ENCODE peak calls at places on chromosomes 2 and 18, in seven cellular contexts. One of them, this sample, is unnamed.

GRCh38 chr2:22110244-22110651 is 986.5 kb downstream of the TDRD15 start:
- DNase-seq in endothelial cell: no peak
- DNase-seq in nephron progenitor cell: no peak
- DNase-seq in stomach: no peak
- DNase-seq in Calu3: no peak
- DNase-seq in left lung: no peak
- DNase-seq in mesothelial cell of epicardium: no peak
- DNase-seq in this sample: no peak

GRCh38 chr2:145235312-145235711 is 715.4 kb upstream of the ZEB2 start:
- DNase-seq in mesothelial cell of epicardium: no peak
- DNase-seq in left lung: no peak
- DNase-seq in nephron progenitor cell: no peak
- DNase-seq in endothelial cell: no peak
- DNase-seq in stomach: no peak
- DNase-seq in Calu3: no peak
- DNase-seq in this sample: no peak

GRCh38 chr2:226427538-226428307 is 371.9 kb downstream of the IRS1 start:
- DNase-seq in stomach: no peak
- DNase-seq in mesothelial cell of epicardium: no peak
- DNase-seq in endothelial cell: no peak
- DNase-seq in Calu3: peak
- DNase-seq in nephron progenitor cell: no peak
- DNase-seq in left lung: no peak
- DNase-seq in this sample: no peak

GRCh38 chr2:230068658-230069080 is at the start of gene SLC16A14:
- DNase-seq in left lung: no peak
- DNase-seq in Calu3: peak
- DNase-seq in stomach: no peak
- DNase-seq in endothelial cell: peak
- DNase-seq in mesothelial cell of epicardium: no peak
- DNase-seq in nephron progenitor cell: peak
- DNase-seq in this sample: no peak

GRCh38 chr2:241964133-241964532 is 94.6 kb downstream of the RTP5 start:
- DNase-seq in Calu3: no peak
- DNase-seq in mesothelial cell of epicardium: no peak
- DNase-seq in endothelial cell: no peak
- DNase-seq in left lung: no peak
- DNase-seq in stomach: no peak
- DNase-seq in nephron progenitor cell: no peak
- DNase-seq in this sample: no peak

GRCh38 chr2:43269706-43270105 is 43.3 kb upstream of the ZFP36L2 start:
- DNase-seq in left lung: peak
- DNase-seq in Calu3: no peak
- DNase-seq in stomach: peak
- DNase-seq in nephron progenitor cell: no peak
- DNase-seq in endothelial cell: no peak
- DNase-seq in mesothelial cell of epicardium: no peak
- DNase-seq in this sample: no peak

GRCh38 chr2:1803217-1804115 is 59.2 kb upstream of the PXDN start:
- DNase-seq in endothelial cell: no peak
- DNase-seq in Calu3: no peak
- DNase-seq in left lung: no peak
- DNase-seq in stomach: no peak
- DNase-seq in nephron progenitor cell: no peak
- DNase-seq in mesothelial cell of epicardium: no peak
- DNase-seq in this sample: no peak

GRCh38 chr2:75703617-75704016 is 7.1 kb downstream of the GCFC2 start:
- DNase-seq in stomach: no peak
- DNase-seq in left lung: no peak
- DNase-seq in endothelial cell: no peak
- DNase-seq in mesothelial cell of epicardium: no peak
- DNase-seq in nephron progenitor cell: no peak
- DNase-seq in Calu3: no peak
- DNase-seq in this sample: no peak

GRCh38 chr2:188022389-188022788 is 269.3 kb upstream of the GULP1 start:
- DNase-seq in mesothelial cell of epicardium: no peak
- DNase-seq in endothelial cell: no peak
- DNase-seq in left lung: no peak
- DNase-seq in stomach: no peak
- DNase-seq in nephron progenitor cell: no peak
- DNase-seq in Calu3: no peak
- DNase-seq in this sample: no peak

GRCh38 chr2:233072838-233073237 is 12.7 kb downstream of the INPP5D start:
- DNase-seq in mesothelial cell of epicardium: no peak
- DNase-seq in nephron progenitor cell: no peak
- DNase-seq in endothelial cell: no peak
- DNase-seq in Calu3: no peak
- DNase-seq in stomach: peak
- DNase-seq in left lung: no peak
- DNase-seq in this sample: no peak

GRCh38 chr2:181178823-181179412 is 198.5 kb downstream of the UBE2E3 start:
- DNase-seq in mesothelial cell of epicardium: no peak
- DNase-seq in endothelial cell: peak
- DNase-seq in Calu3: peak
- DNase-seq in nephron progenitor cell: peak
- DNase-seq in left lung: no peak
- DNase-seq in stomach: no peak
- DNase-seq in this sample: no peak

GRCh38 chr18:32237024-32237423 is 47.2 kb downstream of the MEP1B start:
- DNase-seq in stomach: no peak
- DNase-seq in endothelial cell: no peak
- DNase-seq in Calu3: no peak
- DNase-seq in mesothelial cell of epicardium: no peak
- DNase-seq in left lung: no peak
- DNase-seq in nephron progenitor cell: no peak
- DNase-seq in this sample: no peak

GRCh38 chr2:46010925-46011490 is 286.2 kb upstream of the EPAS1 start:
- DNase-seq in endothelial cell: no peak
- DNase-seq in left lung: no peak
- DNase-seq in stomach: no peak
- DNase-seq in mesothelial cell of epicardium: no peak
- DNase-seq in nephron progenitor cell: no peak
- DNase-seq in Calu3: no peak
- DNase-seq in this sample: no peak

GRCh38 chr2:628651-629050 is 48.6 kb downstream of the TMEM18 start:
- DNase-seq in left lung: no peak
- DNase-seq in endothelial cell: no peak
- DNase-seq in mesothelial cell of epicardium: no peak
- DNase-seq in Calu3: peak
- DNase-seq in nephron progenitor cell: no peak
- DNase-seq in stomach: no peak
- DNase-seq in this sample: peak

GRCh38 chr2:239466755-239467271 is 66.0 kb upstream of the HDAC4 start:
- DNase-seq in Calu3: no peak
- DNase-seq in nephron progenitor cell: no peak
- DNase-seq in left lung: peak
- DNase-seq in stomach: no peak
- DNase-seq in mesothelial cell of epicardium: no peak
- DNase-seq in endothelial cell: no peak
- DNase-seq in this sample: peak

GRCh38 chr2:178836807-178837206 is 29.6 kb upstream of the TTN start:
- DNase-seq in mesothelial cell of epicardium: no peak
- DNase-seq in left lung: no peak
- DNase-seq in Calu3: no peak
- DNase-seq in endothelial cell: no peak
- DNase-seq in nephron progenitor cell: peak
- DNase-seq in stomach: no peak
- DNase-seq in this sample: no peak

GRCh38 chr18:12639990-12640880 is 17.7 kb downstream of the SPIRE1 start:
- DNase-seq in endothelial cell: no peak
- DNase-seq in stomach: no peak
- DNase-seq in mesothelial cell of epicardium: no peak
- DNase-seq in nephron progenitor cell: no peak
- DNase-seq in Calu3: no peak
- DNase-seq in left lung: no peak
- DNase-seq in this sample: no peak

GRCh38 chr2:66430195-66430905 is 4.6 kb upstream of the MEIS1 start:
- DNase-seq in Calu3: no peak
- DNase-seq in nephron progenitor cell: no peak
- DNase-seq in stomach: no peak
- DNase-seq in left lung: no peak
- DNase-seq in mesothelial cell of epicardium: no peak
- DNase-seq in endothelial cell: no peak
- DNase-seq in this sample: no peak

GRCh38 chr2:58033530-58033929 is 13.1 kb upstream of the VRK2 start:
- DNase-seq in left lung: no peak
- DNase-seq in stomach: no peak
- DNase-seq in nephron progenitor cell: no peak
- DNase-seq in endothelial cell: no peak
- DNase-seq in mesothelial cell of epicardium: no peak
- DNase-seq in Calu3: no peak
- DNase-seq in this sample: no peak

GRCh38 chr2:38293152-38293865 is 83.8 kb downstream of the ATL2 start:
- DNase-seq in Calu3: no peak
- DNase-seq in left lung: no peak
- DNase-seq in nephron progenitor cell: no peak
- DNase-seq in mesothelial cell of epicardium: no peak
- DNase-seq in endothelial cell: no peak
- DNase-seq in stomach: no peak
- DNase-seq in this sample: no peak

DNA sequence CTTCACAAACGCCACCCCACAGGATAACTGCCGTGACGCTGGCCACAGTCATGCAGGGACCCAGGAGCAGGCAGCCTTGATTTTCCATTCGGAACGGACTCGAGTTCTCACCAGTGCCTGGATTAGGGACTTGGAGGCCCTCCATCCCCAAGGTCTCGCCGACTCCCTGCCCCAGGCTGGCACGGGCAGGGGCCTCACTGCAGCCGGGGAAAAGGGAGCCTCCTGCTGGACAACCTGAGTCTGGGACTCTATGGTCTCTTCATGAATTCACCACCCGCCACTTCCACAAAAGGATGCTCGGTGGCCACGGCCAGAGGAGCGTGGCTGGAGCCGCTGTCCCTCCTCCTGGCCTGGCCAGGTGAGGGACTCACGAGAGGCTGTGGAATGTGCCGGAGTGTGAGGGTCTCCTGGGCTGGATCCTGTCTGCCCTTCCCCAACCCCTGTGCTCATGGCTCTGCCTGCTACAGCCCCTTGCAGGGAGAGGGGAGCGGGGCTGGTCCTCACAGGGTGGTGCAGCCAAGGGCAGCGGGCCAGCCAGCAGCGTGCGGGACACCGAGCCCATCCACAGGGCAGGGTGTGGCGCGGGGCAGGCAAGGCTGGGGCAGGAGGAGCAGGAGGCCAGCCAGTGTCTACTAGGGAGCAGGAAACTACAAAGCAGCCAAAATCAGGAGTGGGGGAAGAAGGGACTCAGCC is 42.3 kb downstream of the AQP12A start:
- DNase-seq in nephron progenitor cell: no peak
- DNase-seq in stomach: no peak
- DNase-seq in endothelial cell: peak
- DNase-seq in left lung: no peak
- DNase-seq in mesothelial cell of epicardium: no peak
- DNase-seq in Calu3: no peak
- DNase-seq in this sample: no peak
- TF ChIP-seq CTCF in nephron progenitor cell: peak
- TF ChIP-seq CTCF in stomach: no peak
- TF ChIP-seq CTCF in endothelial cell: no peak
- TF ChIP-seq CTCF in left lung: no peak
- TF ChIP-seq CTCF in mesothelial cell of epicardium: no peak
- TF ChIP-seq CTCF in Calu3: no peak
- TF ChIP-seq CTCF in this sample: peak

GRCh38 chr18:8397034-8397433 is 212.2 kb upstream of the RAB12 start:
- DNase-seq in left lung: no peak
- DNase-seq in nephron progenitor cell: no peak
- DNase-seq in stomach: no peak
- DNase-seq in Calu3: no peak
- DNase-seq in endothelial cell: no peak
- DNase-seq in mesothelial cell of epicardium: no peak
- DNase-seq in this sample: no peak
- TF ChIP-seq CTCF in left lung: no peak
- TF ChIP-seq CTCF in nephron progenitor cell: no peak
- TF ChIP-seq CTCF in stomach: no peak
- TF ChIP-seq CTCF in Calu3: no peak
- TF ChIP-seq CTCF in endothelial cell: no peak
- TF ChIP-seq CTCF in mesothelial cell of epicardium: no peak
- TF ChIP-seq CTCF in this sample: no peak

GRCh38 chr18:10485475-10485874 is 31.0 kb downstream of the APCDD1 start:
- DNase-seq in mesothelial cell of epicardium: no peak
- DNase-seq in Calu3: no peak
- DNase-seq in stomach: no peak
- DNase-seq in endothelial cell: no peak
- DNase-seq in nephron progenitor cell: no peak
- DNase-seq in left lung: no peak
- DNase-seq in this sample: no peak

GRCh38 chr18:10488022-10488421 is 33.6 kb downstream of the APCDD1 start:
- DNase-seq in endothelial cell: no peak
- DNase-seq in nephron progenitor cell: no peak
- DNase-seq in stomach: no peak
- DNase-seq in left lung: no peak
- DNase-seq in Calu3: no peak
- DNase-seq in mesothelial cell of epicardium: no peak
- DNase-seq in this sample: no peak

GRCh38 chr18:10487161-10487560 is 32.7 kb downstream of the APCDD1 start:
- DNase-seq in stomach: no peak
- DNase-seq in Calu3: no peak
- DNase-seq in nephron progenitor cell: no peak
- DNase-seq in endothelial cell: no peak
- DNase-seq in left lung: no peak
- DNase-seq in mesothelial cell of epicardium: no peak
- DNase-seq in this sample: no peak

GRCh38 chr18:10495936-10496335 is 29.9 kb upstream of the NAPG start:
- DNase-seq in mesothelial cell of epicardium: no peak
- DNase-seq in left lung: no peak
- DNase-seq in stomach: no peak
- DNase-seq in nephron progenitor cell: no peak
- DNase-seq in endothelial cell: no peak
- DNase-seq in Calu3: no peak
- DNase-seq in this sample: no peak

GRCh38 chr18:10490401-10491289 is 35.2 kb upstream of the NAPG start:
- DNase-seq in nephron progenitor cell: no peak
- DNase-seq in stomach: no peak
- DNase-seq in mesothelial cell of epicardium: no peak
- DNase-seq in Calu3: peak
- DNase-seq in left lung: no peak
- DNase-seq in endothelial cell: peak
- DNase-seq in this sample: no peak
- TF ChIP-seq CTCF in nephron progenitor cell: no peak
- TF ChIP-seq CTCF in stomach: no peak
- TF ChIP-seq CTCF in mesothelial cell of epicardium: no peak
- TF ChIP-seq CTCF in Calu3: peak
- TF ChIP-seq CTCF in left lung: no peak
- TF ChIP-seq CTCF in endothelial cell: no peak
- TF ChIP-seq CTCF in this sample: no peak

DNA sequence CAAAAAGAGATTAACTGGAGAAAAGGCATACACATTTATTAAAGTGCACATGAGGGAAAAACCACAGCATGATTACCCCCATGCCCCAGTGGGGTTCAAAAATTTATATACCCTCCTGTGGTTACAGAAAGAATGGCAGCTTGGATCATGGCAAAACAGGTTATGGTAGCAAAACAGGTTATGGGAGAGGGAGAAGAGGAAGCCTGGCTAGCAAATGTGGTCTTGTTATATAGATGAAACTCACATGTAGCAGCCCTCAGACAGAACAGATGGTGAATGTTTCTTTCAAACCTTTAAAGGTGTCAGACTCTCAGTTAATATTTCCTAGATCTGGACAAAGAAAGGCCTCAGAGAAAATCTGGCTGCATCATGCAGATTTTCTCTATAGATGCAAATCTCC is 178.2 kb upstream of the ZC3H15 start:
- DNase-seq in mesothelial cell of epicardium: no peak
- DNase-seq in left lung: no peak
- DNase-seq in Calu3: peak
- DNase-seq in stomach: no peak
- DNase-seq in endothelial cell: no peak
- DNase-seq in nephron progenitor cell: no peak
- DNase-seq in this sample: no peak
- TF ChIP-seq CTCF in mesothelial cell of epicardium: no peak
- TF ChIP-seq CTCF in left lung: no peak
- TF ChIP-seq CTCF in Calu3: no peak
- TF ChIP-seq CTCF in stomach: no peak
- TF ChIP-seq CTCF in endothelial cell: no peak
- TF ChIP-seq CTCF in nephron progenitor cell: no peak
- TF ChIP-seq CTCF in this sample: peak